ENCODE peak calls at places on chromosomes 7 and 10, in seven cellular contexts. One of them, this sample, is unnamed.

GRCh38 chr10:117339569-117339968 is 35.7 kb downstream of the PDZD8 start:
- DNase-seq in right cardiac atrium: no peak
- DNase-seq in fibroblast of lung: peak; percentile 19
- DNase-seq in aorta: no peak
- DNase-seq in IMR-90: peak; percentile 59
- DNase-seq in AG04450: no peak
- DNase-seq in GM12864: no peak
- DNase-seq in this sample: no peak

GRCh38 chr10:54415483-54415882 is 385.5 kb downstream of the PCDH15 start:
- DNase-seq in right cardiac atrium: no peak
- DNase-seq in fibroblast of lung: no peak
- DNase-seq in aorta: no peak
- DNase-seq in IMR-90: no peak
- DNase-seq in AG04450: no peak
- DNase-seq in GM12864: no peak
- DNase-seq in this sample: no peak

GRCh38 chr7:66779669-66780408 is 39.3 kb downstream of the RABGEF1 start:
- DNase-seq in right cardiac atrium: no peak
- DNase-seq in fibroblast of lung: peak; percentile 53
- DNase-seq in aorta: no peak
- DNase-seq in IMR-90: peak; percentile 56
- DNase-seq in AG04450: no peak
- DNase-seq in GM12864: no peak
- DNase-seq in this sample: no peak

GRCh38 chr7:155491812-155492211 is 33.9 kb downstream of the EN2 start:
- DNase-seq in right cardiac atrium: no peak
- DNase-seq in fibroblast of lung: no peak
- DNase-seq in aorta: no peak
- DNase-seq in IMR-90: no peak
- DNase-seq in AG04450: no peak
- DNase-seq in GM12864: no peak
- DNase-seq in this sample: no peak

GRCh38 chr7:5526190-5527037 is 102.8 kb upstream of the TNRC18 start:
- DNase-seq in right cardiac atrium: peak; percentile 73
- DNase-seq in fibroblast of lung: no peak
- DNase-seq in aorta: peak; percentile 66
- DNase-seq in IMR-90: peak; percentile 32
- DNase-seq in AG04450: no peak
- DNase-seq in GM12864: no peak
- DNase-seq in this sample: peak; percentile 34

GRCh38 chr7:115499966-115500365 is 530.6 kb downstream of the TFEC start:
- DNase-seq in right cardiac atrium: no peak
- DNase-seq in fibroblast of lung: peak; percentile 58
- DNase-seq in aorta: no peak
- DNase-seq in IMR-90: peak; percentile 47
- DNase-seq in AG04450: no peak
- DNase-seq in GM12864: no peak
- DNase-seq in this sample: no peak

GRCh38 chr7:82677493-82677892 is 233.9 kb upstream of the CACNA2D1 start:
- DNase-seq in right cardiac atrium: peak; percentile 18
- DNase-seq in fibroblast of lung: peak; percentile 58
- DNase-seq in aorta: no peak
- DNase-seq in IMR-90: peak; percentile 43
- DNase-seq in AG04450: no peak
- DNase-seq in GM12864: no peak
- DNase-seq in this sample: no peak

GRCh38 chr10:308572-309085 is 173.4 kb downstream of the ZMYND11 start:
- DNase-seq in right cardiac atrium: peak; percentile 70
- DNase-seq in fibroblast of lung: no peak
- DNase-seq in aorta: no peak
- DNase-seq in IMR-90: no peak
- DNase-seq in AG04450: no peak
- DNase-seq in GM12864: no peak
- DNase-seq in this sample: no peak

GRCh38 chr10:61623101-61623500 is 39.6 kb upstream of the CABCOCO1 start:
- DNase-seq in right cardiac atrium: no peak
- DNase-seq in fibroblast of lung: peak; percentile 35
- DNase-seq in aorta: no peak
- DNase-seq in IMR-90: no peak
- DNase-seq in AG04450: no peak
- DNase-seq in GM12864: no peak
- DNase-seq in this sample: no peak

GRCh38 chr10:14093735-14094484 is 236.8 kb downstream of the FRMD4A start:
- DNase-seq in right cardiac atrium: no peak
- DNase-seq in fibroblast of lung: peak; percentile 40
- DNase-seq in aorta: no peak
- DNase-seq in IMR-90: peak; percentile 66
- DNase-seq in AG04450: peak; percentile 24
- DNase-seq in GM12864: no peak
- DNase-seq in this sample: no peak

GRCh38 chr7:27113991-27114866 is 11.7 kb upstream of the HOXA2 start:
- DNase-seq in right cardiac atrium: peak; percentile 59
- DNase-seq in fibroblast of lung: peak; percentile 84
- DNase-seq in aorta: peak; percentile 81
- DNase-seq in IMR-90: peak; percentile 69
- DNase-seq in AG04450: no peak
- DNase-seq in GM12864: no peak
- DNase-seq in this sample: no peak

GRCh38 chr10:133614830-133615580 is 11.6 kb downstream of the FRG2B start:
- DNase-seq in right cardiac atrium: no peak
- DNase-seq in fibroblast of lung: no peak
- DNase-seq in aorta: no peak
- DNase-seq in IMR-90: no peak
- DNase-seq in AG04450: no peak
- DNase-seq in GM12864: no peak
- DNase-seq in this sample: no peak

GRCh38 chr7:28626629-28627262 is 214.4 kb downstream of the CREB5 start:
- DNase-seq in right cardiac atrium: no peak
- DNase-seq in fibroblast of lung: peak; percentile 45
- DNase-seq in aorta: no peak
- DNase-seq in IMR-90: peak; percentile 36
- DNase-seq in AG04450: no peak
- DNase-seq in GM12864: no peak
- DNase-seq in this sample: no peak

GRCh38 chr10:62681211-62681940 is 123.1 kb upstream of the ADO start:
- DNase-seq in right cardiac atrium: peak; percentile 60
- DNase-seq in fibroblast of lung: peak; percentile 58
- DNase-seq in aorta: no peak
- DNase-seq in IMR-90: no peak
- DNase-seq in AG04450: no peak
- DNase-seq in GM12864: peak; percentile 93
- DNase-seq in this sample: no peak

GRCh38 chr10:60140681-60141632 is 234.6 kb upstream of the CCDC6 start:
- DNase-seq in right cardiac atrium: no peak
- DNase-seq in fibroblast of lung: peak; percentile 65
- DNase-seq in aorta: no peak
- DNase-seq in IMR-90: peak; percentile 13
- DNase-seq in AG04450: no peak
- DNase-seq in GM12864: no peak
- DNase-seq in this sample: peak; percentile 34

GRCh38 chr10:94076325-94076841 is 82.7 kb downstream of the PLCE1 start:
- DNase-seq in right cardiac atrium: no peak
- DNase-seq in fibroblast of lung: peak; percentile 62
- DNase-seq in aorta: no peak
- DNase-seq in IMR-90: peak; percentile 71
- DNase-seq in AG04450: peak; percentile 30
- DNase-seq in GM12864: no peak
- DNase-seq in this sample: peak; percentile 15

GRCh38 chr7:21428642-21428941 is 709 bp downstream of the SP4 start:
- DNase-seq in right cardiac atrium: no peak
- DNase-seq in fibroblast of lung: no peak
- DNase-seq in aorta: no peak
- DNase-seq in IMR-90: no peak
- DNase-seq in AG04450: no peak
- DNase-seq in GM12864: no peak
- DNase-seq in this sample: no peak

GRCh38 chr7:4020086-4020485 is 662.0 kb upstream of the FOXK1 start:
- DNase-seq in right cardiac atrium: no peak
- DNase-seq in fibroblast of lung: no peak
- DNase-seq in aorta: no peak
- DNase-seq in IMR-90: no peak
- DNase-seq in AG04450: no peak
- DNase-seq in GM12864: no peak
- DNase-seq in this sample: no peak

GRCh38 chr10:100186253-100186780 is 488 bp upstream of the ERLIN1 start:
- DNase-seq in right cardiac atrium: peak; percentile 67
- DNase-seq in fibroblast of lung: peak; percentile 51
- DNase-seq in aorta: peak; percentile 52
- DNase-seq in IMR-90: peak; percentile 41
- DNase-seq in AG04450: no peak
- DNase-seq in GM12864: no peak
- DNase-seq in this sample: peak; percentile 19

GRCh38 chr10:12235796-12236195 is 39.8 kb downstream of the CDC123 start:
- DNase-seq in right cardiac atrium: no peak
- DNase-seq in fibroblast of lung: peak; percentile 25
- DNase-seq in aorta: no peak
- DNase-seq in IMR-90: peak; percentile 63
- DNase-seq in AG04450: peak; percentile 8
- DNase-seq in GM12864: no peak
- DNase-seq in this sample: no peak

GRCh38 chr10:126235979-126236851 is 152.1 kb downstream of the ADAM12 start:
- DNase-seq in right cardiac atrium: no peak
- DNase-seq in fibroblast of lung: no peak
- DNase-seq in aorta: no peak
- DNase-seq in IMR-90: no peak
- DNase-seq in AG04450: no peak
- DNase-seq in GM12864: no peak
- DNase-seq in this sample: no peak

GRCh38 chr10:126234630-126235029 is 153.6 kb downstream of the ADAM12 start:
- DNase-seq in right cardiac atrium: no peak
- DNase-seq in fibroblast of lung: no peak
- DNase-seq in aorta: no peak
- DNase-seq in IMR-90: no peak
- DNase-seq in AG04450: no peak
- DNase-seq in GM12864: no peak
- DNase-seq in this sample: no peak

GRCh38 chr10:126235091-126235978 is 152.9 kb downstream of the ADAM12 start:
- DNase-seq in right cardiac atrium: peak; percentile 65
- DNase-seq in fibroblast of lung: no peak
- DNase-seq in aorta: no peak
- DNase-seq in IMR-90: no peak
- DNase-seq in AG04450: no peak
- DNase-seq in GM12864: no peak
- DNase-seq in this sample: no peak

GRCh38 chr10:126233721-126234120 is 154.6 kb downstream of the ADAM12 start:
- DNase-seq in right cardiac atrium: no peak
- DNase-seq in fibroblast of lung: no peak
- DNase-seq in aorta: no peak
- DNase-seq in IMR-90: no peak
- DNase-seq in AG04450: no peak
- DNase-seq in GM12864: no peak
- DNase-seq in this sample: no peak

GRCh38 chr10:126233182-126233581 is 155.1 kb downstream of the ADAM12 start:
- DNase-seq in right cardiac atrium: no peak
- DNase-seq in fibroblast of lung: no peak
- DNase-seq in aorta: no peak
- DNase-seq in IMR-90: no peak
- DNase-seq in AG04450: no peak
- DNase-seq in GM12864: no peak
- DNase-seq in this sample: no peak
- H3K4me3 ChIP-seq in right cardiac atrium: no peak overlapping the region
- H3K4me3 ChIP-seq in fibroblast of lung: no peak overlapping the region
- H3K4me3 ChIP-seq in aorta: no peak overlapping the region
- H3K4me3 ChIP-seq in IMR-90: no peak overlapping the region
- H3K4me3 ChIP-seq in AG04450: no peak overlapping the region
- H3K4me3 ChIP-seq in GM12864: no peak overlapping the region
- H3K4me3 ChIP-seq in this sample: no peak overlapping the region

DNA sequence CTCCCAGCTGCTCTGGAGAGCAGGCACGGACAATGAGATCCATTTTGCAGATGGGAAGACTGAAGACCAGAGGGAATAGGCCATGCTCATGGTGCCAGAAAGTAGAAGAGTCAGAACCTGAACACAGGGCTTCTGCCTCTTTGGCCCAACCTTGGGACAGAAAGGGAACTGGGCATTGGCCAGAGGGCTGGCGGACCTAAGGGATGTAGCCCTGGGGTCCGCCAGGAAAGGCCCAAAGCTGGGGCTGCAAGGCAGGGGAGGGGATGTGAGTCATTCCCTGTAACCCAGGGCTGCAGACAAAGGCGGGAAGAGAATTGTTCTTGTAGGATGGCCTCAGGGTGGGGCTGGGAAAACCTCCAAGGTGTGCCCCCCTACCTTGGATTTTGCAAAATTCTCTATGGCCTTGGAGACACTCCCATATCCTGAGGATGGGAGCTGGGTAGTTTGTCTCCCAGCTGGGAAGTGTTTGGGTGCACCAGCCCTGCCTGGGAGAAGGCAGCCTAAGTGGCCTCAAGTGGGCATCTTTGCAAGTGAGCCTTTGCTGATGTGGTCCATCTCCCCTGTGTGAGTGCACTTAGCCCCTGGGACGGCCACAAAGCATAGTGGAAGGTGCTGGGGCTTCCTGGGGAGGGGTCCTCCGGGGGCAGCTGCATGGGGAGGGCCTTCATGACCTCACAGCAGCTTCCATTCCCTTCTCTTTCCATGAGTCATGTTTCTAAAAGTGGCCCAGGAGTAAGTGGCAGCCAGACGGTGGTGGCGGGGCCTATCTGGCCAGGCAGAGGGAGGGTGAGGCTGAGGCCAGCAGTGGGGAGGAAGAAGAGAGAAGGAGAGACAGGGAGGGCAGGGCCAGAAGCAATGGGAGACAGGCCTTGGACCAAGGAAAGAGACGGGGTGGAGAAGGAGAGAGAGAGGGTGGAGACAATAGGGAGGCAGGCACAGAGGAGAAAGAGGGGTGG is 9.2 kb downstream of the AQP1 start:
- DNase-seq in right cardiac atrium: peak; percentile 88
- DNase-seq in fibroblast of lung: peak; percentile 74
- DNase-seq in aorta: peak; percentile 84
- DNase-seq in IMR-90: peak; percentile 49
- DNase-seq in AG04450: no peak
- DNase-seq in GM12864: no peak
- DNase-seq in this sample: peak; percentile 64
- H3K4me3 ChIP-seq in right cardiac atrium: no peak overlapping the region
- H3K4me3 ChIP-seq in fibroblast of lung: no peak overlapping the region
- H3K4me3 ChIP-seq in aorta: no peak overlapping the region
- H3K4me3 ChIP-seq in IMR-90: no peak overlapping the region
- H3K4me3 ChIP-seq in AG04450: no peak overlapping the region
- H3K4me3 ChIP-seq in GM12864: no peak overlapping the region
- H3K4me3 ChIP-seq in this sample: no peak overlapping the region

DNA sequence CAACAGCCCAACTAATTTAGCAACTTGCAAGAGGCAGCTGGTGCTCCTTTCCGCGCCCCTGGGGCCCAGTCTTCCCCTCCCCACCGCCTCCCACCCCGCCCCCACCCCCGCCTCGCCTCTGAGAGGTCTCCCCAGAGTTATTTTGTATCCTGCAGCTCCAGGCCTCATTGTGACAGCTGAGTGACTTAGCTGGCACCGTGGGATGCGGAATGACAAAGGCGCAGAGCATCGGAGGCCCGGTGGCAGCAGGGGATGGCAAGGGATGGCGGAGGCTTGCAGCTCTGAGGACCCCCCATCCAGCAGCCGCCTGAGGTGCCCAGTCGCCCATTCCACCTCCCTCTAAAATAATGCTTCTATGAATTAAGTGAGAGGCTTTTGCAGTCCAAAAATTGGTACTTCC is 12.5 kb upstream of the KAT6B start:
- DNase-seq in right cardiac atrium: no peak
- DNase-seq in fibroblast of lung: no peak
- DNase-seq in aorta: no peak
- DNase-seq in IMR-90: no peak
- DNase-seq in AG04450: no peak
- DNase-seq in GM12864: no peak
- DNase-seq in this sample: no peak
- H3K4me3 ChIP-seq in right cardiac atrium: no peak overlapping the region
- H3K4me3 ChIP-seq in fibroblast of lung: no peak overlapping the region
- H3K4me3 ChIP-seq in aorta: no peak overlapping the region
- H3K4me3 ChIP-seq in IMR-90: no peak overlapping the region
- H3K4me3 ChIP-seq in AG04450: no peak overlapping the region
- H3K4me3 ChIP-seq in GM12864: no peak overlapping the region
- H3K4me3 ChIP-seq in this sample: no peak overlapping the region

GRCh38 chr7:151630349-151630748 is 110.7 kb upstream of the RHEB start:
- DNase-seq in right cardiac atrium: no peak
- DNase-seq in fibroblast of lung: no peak
- DNase-seq in aorta: no peak
- DNase-seq in IMR-90: no peak
- DNase-seq in AG04450: no peak
- DNase-seq in GM12864: no peak
- DNase-seq in this sample: no peak
- H3K4me3 ChIP-seq in right cardiac atrium: no peak overlapping the region
- H3K4me3 ChIP-seq in fibroblast of lung: peak overlapping the region; percentile 89
- H3K4me3 ChIP-seq in aorta: no peak overlapping the region
- H3K4me3 ChIP-seq in IMR-90: no peak overlapping the region
- H3K4me3 ChIP-seq in AG04450: peak overlapping the region; percentile 84
- H3K4me3 ChIP-seq in GM12864: no peak overlapping the region
- H3K4me3 ChIP-seq in this sample: peak overlapping the region; percentile 76